ENCODE peak calls at places on chromosomes 11 and 22, in ten cellular contexts. N is midbrain; T is COLO829; Z is fibroblast of lung; L is HT1080; O is naive thymus-derived CD4-positive, alpha-beta T cell; K is effector memory CD8-positive, alpha-beta T cell; C is mucosa of descending colon; X is caudate nucleus; W is kidney tubule cell. Q is an unnamed sample.

GRCh38 chr11:18769802-18770456 is 21.7 kb downstream of the PTPN5 start:
- DNase-seq in L (no peak), T (no peak), O (no peak), K (no peak), X (no peak), W (peak; percentile 67), Z (no peak), N (no peak), C (peak; percentile 59), Q (no peak)

GRCh38 chr22:35568751-35569725 is 28.4 kb downstream of the RASD2 start:
- DNase-seq in O (no peak), K (no peak), W (peak; percentile 59), Z (peak; percentile 82), L (no peak), T (no peak), N (no peak), X (no peak), C (no peak), Q (no peak)

GRCh38 chr22:44698531-44699421 is 3.2 kb upstream of the PRR5 start:
- DNase-seq in N (no peak), C (no peak), K (no peak), T (no peak), W (peak; percentile 69), X (no peak), O (no peak), L (no peak), Z (peak; percentile 96), Q (peak; percentile 89)

GRCh38 chr22:36073476-36073875 is 44.9 kb upstream of the RBFOX2 start:
- DNase-seq in W (no peak), N (no peak), L (no peak), K (no peak), X (no peak), Z (peak; percentile 76), O (no peak), T (no peak), C (no peak), Q (no peak)

GRCh38 chr11:83021780-83022125 is 49.9 kb downstream of the RAB30 start:
- DNase-seq in W (no peak), C (no peak), Z (no peak), T (no peak), K (no peak), O (no peak), L (no peak), N (no peak), X (no peak), Q (no peak)

GRCh38 chr11:69873166-69874077 is 54.2 kb upstream of the FGF3 start:
- DNase-seq in N (no peak), C (no peak), T (no peak), Z (no peak), W (no peak), X (no peak), O (no peak), K (no peak), L (no peak), Q (no peak)

GRCh38 chr11:96396637-96397036 is 6.8 kb downstream of the JRKL start:
- DNase-seq in N (no peak), Z (no peak), X (no peak), O (no peak), T (no peak), C (no peak), K (no peak), L (no peak), W (no peak), Q (no peak)

GRCh38 chr22:40203568-40203967 is 25.8 kb downstream of the TNRC6B start:
- DNase-seq in K (peak; percentile 16), X (no peak), W (peak; percentile 17), L (no peak), T (no peak), O (peak; percentile 50), Z (no peak), C (no peak), N (no peak), Q (no peak)

GRCh38 chr11:38498721-38499120 is 1900.7 kb upstream of the RAG2 start:
- DNase-seq in L (peak; percentile 11), T (no peak), N (no peak), W (no peak), K (no peak), Z (no peak), O (no peak), C (no peak), X (no peak), Q (no peak)

GRCh38 chr11:64974124-64974523 is 2.2 kb upstream of the MAJIN start:
- DNase-seq in T (no peak), O (no peak), K (no peak), L (no peak), N (no peak), W (no peak), C (no peak), X (no peak), Z (no peak), Q (no peak)

GRCh38 chr22:20922141-20922751 is 5.0 kb downstream of the CRKL start:
- DNase-seq in X (no peak), T (no peak), C (no peak), L (no peak), N (no peak), W (no peak), Z (no peak), O (no peak), K (no peak), Q (no peak)

GRCh38 chr11:46977038-46977818 is 40.7 kb downstream of the CSTPP1 start:
- DNase-seq in C (no peak), N (peak; percentile 76), W (no peak), K (no peak), O (no peak), X (no peak), T (peak; percentile 85), Z (peak; percentile 17), L (no peak), Q (no peak)

GRCh38 chr22:47161631-47162030 is 399.2 kb downstream of the TBC1D22A start:
- DNase-seq in C (no peak), O (no peak), X (no peak), W (no peak), K (no peak), T (no peak), N (no peak), L (no peak), Z (no peak), Q (no peak)

GRCh38 chr11:28585007-28585406 is 476.8 kb downstream of the METTL15 start:
- DNase-seq in W (peak; percentile 80), Z (peak; percentile 65), O (no peak), K (no peak), X (no peak), T (no peak), L (peak; percentile 57), N (no peak), C (no peak), Q (peak; percentile 7)